ENCODE peak calls at places on chromosomes 6 and 20, in seven cellular contexts. A is cerebellar nuclear complex; E is NCI-H460; H is HT-29; M is foreskin keratinocyte; B is NCI-H1092 treated with DMSO at 0.1 percent for 48 hours; G is activated naive CD8-positive, alpha-beta T cell treated with anti-CD3 and anti-CD28 coated beads, Interleukin-2, amount 50 U/mL, for 24 hours. S is an unnamed sample.

GRCh38 chr6:170063851-170064617 is 226.8 kb downstream of the DLL1 start:
- DNase-seq in G (no peak), H (no peak), E (no peak), A (no peak), M (no peak), B (no peak), S (no peak)

GRCh38 chr6:138248878-138249277 is 30.6 kb upstream of the PBOV1 start:
- DNase-seq in G (no peak), B (no peak), H (no peak), M (no peak), A (no peak), E (no peak), S (no peak)

GRCh38 chr6:40586800-40587201 is 363 bp downstream of the LRFN2 start:
- DNase-seq in E (no peak), M (no peak), H (no peak), G (peak), A (no peak), B (peak), S (peak)

GRCh38 chr20:671252-672030 is 4.2 kb downstream of the SCRT2 start:
- DNase-seq in E (no peak), H (no peak), A (no peak), B (no peak), M (no peak), G (no peak), S (no peak)

GRCh38 chr6:79215233-79215824 is 19.2 kb downstream of the HMGN3 start:
- DNase-seq in B (no peak), M (no peak), E (no peak), G (no peak), A (no peak), H (no peak), S (no peak)

GRCh38 chr6:380234-381218 is 11.0 kb upstream of the IRF4 start:
- DNase-seq in B (no peak), G (no peak), E (no peak), A (no peak), H (no peak), M (no peak), S (no peak)

GRCh38 chr20:63553251-63553932 is 567 bp upstream of the FNDC11 start:
- DNase-seq in A (no peak), G (peak), M (peak), E (peak), B (no peak), H (peak), S (peak)

GRCh38 chr6:25278557-25278913 is 639 bp upstream of the CARMIL1 start:
- DNase-seq in H (no peak), A (no peak), M (no peak), B (no peak), E (no peak), G (no peak), S (no peak)

GRCh38 chr6:139369068-139369467 is 5.4 kb downstream of the CITED2 start:
- DNase-seq in G (no peak), H (no peak), B (no peak), A (no peak), M (no peak), E (no peak), S (no peak)

GRCh38 chr6:29011276-29011734 is 6.2 kb upstream of the ZNF311 start:
- DNase-seq in E (peak), B (peak), M (no peak), H (no peak), A (no peak), G (peak), S (peak)

GRCh38 chr6:138242987-138243592 is 24.8 kb upstream of the PBOV1 start:
- DNase-seq in G (no peak), H (no peak), M (no peak), B (no peak), E (no peak), A (no peak), S (no peak)

GRCh38 chr20:47354710-47355488 is 1.6 kb downstream of the ZMYND8 start:
- DNase-seq in H (peak), A (no peak), B (peak), M (no peak), G (no peak), E (no peak), S (no peak)